ENCODE peak calls at places on chromosomes 6 and 20, in five cellular contexts. N is IMR-90, B is brain microvascular endothelial cell, C is A172, O is adrenal gland. W is an unnamed sample.

GRCh38 chr6:47144306-47144705 is 102.2 kb upstream of the ADGRF1 start:
- DNase-seq in N (peak), B (no peak), C (no peak), O (no peak), W (no peak)

GRCh38 chr6:78308025-78308424 is 559.3 kb upstream of the IRAK1BP1 start:
- DNase-seq in N (no peak), B (peak), C (no peak), O (no peak), W (no peak)

GRCh38 chr20:23744726-23745646 is 5.7 kb downstream of the CST1 start:
- DNase-seq in N (peak), B (no peak), C (no peak), O (no peak), W (no peak)

GRCh38 chr6:6057442-6058053 is 50.8 kb upstream of the NRN1 start:
- DNase-seq in N (no peak), B (peak), C (peak), O (no peak), W (no peak)

GRCh38 chr20:19947611-19948264 is 69.4 kb upstream of the NAA20 start:
- DNase-seq in N (peak), B (peak), C (peak), O (no peak), W (peak)

GRCh38 chr20:60215786-60216730 is 257.8 kb downstream of the CDH26 start:
- DNase-seq in N (no peak), B (no peak), C (no peak), O (no peak), W (no peak)

GRCh38 chr6:164693934-164694333 is 615.5 kb downstream of the C6orf118 start:
- DNase-seq in N (no peak), B (no peak), C (no peak), O (no peak), W (no peak)

GRCh38 chr20:4511776-4512175 is 209.9 kb upstream of the PRND start:
- DNase-seq in N (no peak), B (no peak), C (peak), O (no peak), W (no peak)

GRCh38 chr20:32585519-32586127 is 490 bp upstream of the NOL4L start:
- DNase-seq in N (no peak), B (no peak), C (no peak), O (no peak), W (no peak)

GRCh38 chr6:41690541-41691330 is 44.7 kb downstream of the TFEB start:
- DNase-seq in N (no peak), B (no peak), C (no peak), O (peak), W (no peak)

GRCh38 chr6:125154184-125155135 is 887 bp downstream of the TPD52L1 start:
- DNase-seq in N (no peak), B (no peak), C (no peak), O (peak), W (peak)

GRCh38 chr6:111823831-111824607 is 49.2 kb downstream of the FYN start:
- DNase-seq in N (peak), B (peak), C (peak), O (no peak), W (peak)

GRCh38 chr6:152575186-152575585 is 62.0 kb downstream of the SYNE1 start:
- DNase-seq in N (no peak), B (no peak), C (no peak), O (no peak), W (no peak)

GRCh38 chr6:159879829-159880228 is 11.0 kb upstream of the MAS1 start:
- DNase-seq in N (no peak), B (no peak), C (no peak), O (no peak), W (no peak)

GRCh38 chr6:81166770-81167169 is 585.7 kb downstream of the TENT5A start:
- DNase-seq in N (peak), B (peak), C (peak), O (no peak), W (peak)

GRCh38 chr20:61657719-61658377 is 405.8 kb downstream of the CDH4 start:
- DNase-seq in N (no peak), B (no peak), C (no peak), O (no peak), W (no peak)

GRCh38 chr6:123030292-123030691 is 34.3 kb downstream of the CLVS2 start:
- DNase-seq in N (no peak), B (no peak), C (peak), O (no peak), W (no peak)

GRCh38 chr6:43588194-43588593 is 12.2 kb downstream of the POLH start:
- DNase-seq in N (no peak), B (no peak), C (no peak), O (no peak), W (no peak)

GRCh38 chr6:82337688-82338257 is 25.8 kb upstream of the TPBG start:
- DNase-seq in N (no peak), B (no peak), C (no peak), O (no peak), W (no peak)

GRCh38 chr6:106134087-106134770 is 48.1 kb downstream of the PRDM1 start:
- DNase-seq in N (no peak), B (no peak), C (peak), O (no peak), W (no peak)

GRCh38 chr6:155314773-155315515 is 660 bp upstream of the TFB1M start:
- DNase-seq in N (peak), B (peak), C (no peak), O (peak), W (peak)

GRCh38 chr6:128516514-128516898 is 3.9 kb downstream of the PTPRK start:
- DNase-seq in N (peak), B (no peak), C (no peak), O (no peak), W (peak)